ENCODE peak calls at places on chromosomes 5 and 9, in five cellular contexts. D is heart left ventricle, I is tibial artery, N is pancreas, U is Calu3. O is an unnamed sample.

GRCh38 chr5:158953929-158954534 is 145.7 kb downstream of the EBF1 start:
- DNase-seq in D (no peak), I (no peak), N (no peak), U (no peak), O (no peak)

GRCh38 chr5:156826150-156826549 is 23.9 kb upstream of the PPP1R2B start:
- DNase-seq in D (no peak), I (no peak), N (no peak), U (no peak), O (no peak)

GRCh38 chr5:170173227-170173626 is 59.6 kb upstream of the C5orf58 start:
- DNase-seq in D (no peak), I (no peak), N (no peak), U (peak), O (no peak)

GRCh38 chr9:70133253-70134208 is 89.9 kb downstream of the MAMDC2 start:
- DNase-seq in D (no peak), I (no peak), N (no peak), U (no peak), O (no peak)

GRCh38 chr9:6788175-6789016 is 30.6 kb downstream of the KDM4C start:
- DNase-seq in D (peak), I (no peak), N (no peak), U (no peak), O (no peak)

GRCh38 chr9:71725590-71726338 is 42.5 kb downstream of the CEMIP2 start:
- DNase-seq in D (no peak), I (no peak), N (no peak), U (peak), O (no peak)

GRCh38 chr9:124941689-124942561 is 1.0 kb upstream of the GOLGA1 start:
- DNase-seq in D (peak), I (peak), N (peak), U (peak), O (peak)

GRCh38 chr5:82549263-82549662 is 271.1 kb upstream of the RPS23 start:
- DNase-seq in D (no peak), I (no peak), N (no peak), U (no peak), O (no peak)

GRCh38 chr5:53041071-53041692 is 52.0 kb downstream of the ITGA2 start:
- DNase-seq in D (no peak), I (no peak), N (no peak), U (no peak), O (no peak)

GRCh38 chr5:96434201-96434645 is 1.2 kb upstream of the PCSK1 start:
- DNase-seq in D (peak), I (peak), N (peak), U (peak), O (peak)

GRCh38 chr5:34576849-34577248 is 79.3 kb upstream of the RAI14 start:
- DNase-seq in D (no peak), I (no peak), N (no peak), U (no peak), O (no peak)

GRCh38 chr9:76586555-76587314 is 127.8 kb downstream of the GCNT1 start:
- DNase-seq in D (no peak), I (no peak), N (peak), U (no peak), O (no peak)

GRCh38 chr5:141513021-141513626 is 24.2 kb downstream of the PCDHGC5 start:
- DNase-seq in D (peak), I (peak), N (peak), U (no peak), O (peak)

GRCh38 chr9:127159949-127160610 is 37.6 kb upstream of the ANGPTL2 start:
- DNase-seq in D (no peak), I (peak), N (no peak), U (no peak), O (no peak)

GRCh38 chr5:98722188-98722587 is 51.3 kb upstream of the RGMB start:
- DNase-seq in D (no peak), I (no peak), N (no peak), U (no peak), O (no peak)

GRCh38 chr9:77956555-77956954 is 75.1 kb downstream of the GNAQ start:
- DNase-seq in D (no peak), I (no peak), N (no peak), U (no peak), O (no peak)

GRCh38 chr5:11656940-11657339 is 247.3 kb downstream of the CTNND2 start:
- DNase-seq in D (no peak), I (no peak), N (no peak), U (no peak), O (no peak)
- TF ChIP-seq CTCF in D (no peak), I (no peak), N (no peak), U (no peak), O (no peak)

GRCh38 chr5:10593531-10594181 is 29.8 kb downstream of the ANKRD33B start:
- DNase-seq in D (no peak), I (peak), N (no peak), U (no peak), O (no peak)
- TF ChIP-seq CTCF in D (no peak), I (no peak), N (no peak), U (no peak), O (no peak)

DNA sequence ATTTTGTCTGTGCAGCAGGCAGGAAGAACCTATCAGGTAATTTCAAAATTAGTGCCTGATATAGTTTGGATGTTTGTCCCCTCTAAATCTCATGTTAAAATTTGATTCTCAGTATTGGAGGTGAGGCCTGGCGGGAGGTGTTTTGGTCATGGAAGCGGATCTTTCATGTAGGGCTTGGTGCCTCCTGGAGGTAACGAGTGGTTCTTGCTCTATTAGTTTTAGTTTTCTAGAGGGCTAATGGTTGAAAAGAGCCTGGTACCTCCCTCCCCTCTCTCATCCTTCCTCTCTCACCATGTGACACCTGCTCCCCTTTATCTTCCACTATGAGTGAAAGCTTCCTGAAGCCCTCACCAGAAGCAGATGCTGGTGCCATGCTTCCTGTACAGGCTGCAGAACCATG is 106.3 kb downstream of the DRD1 start:
- DNase-seq in D (no peak), I (no peak), N (no peak), U (no peak), O (no peak)
- TF ChIP-seq CTCF in D (no peak), I (no peak), N (no peak), U (no peak), O (no peak)

DNA sequence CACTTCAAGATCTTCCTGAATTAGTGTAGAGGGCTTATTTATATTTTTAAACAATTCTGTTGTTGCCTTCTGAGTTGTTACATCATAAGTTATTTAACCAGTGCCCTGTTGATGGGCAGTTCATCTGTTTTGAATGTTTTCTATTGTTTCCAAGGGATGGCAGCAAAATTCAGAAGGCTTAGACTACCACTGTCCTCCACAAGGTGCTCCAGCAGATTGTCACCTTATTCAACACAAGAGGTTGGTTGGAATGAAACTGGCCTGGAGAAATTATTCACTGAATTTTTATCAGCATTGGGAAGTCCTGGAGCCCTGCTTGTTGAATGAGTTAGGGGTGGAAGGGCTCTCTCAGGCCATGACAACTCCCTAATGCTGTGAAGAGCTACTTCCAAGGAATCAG is 1.3 kb upstream of the KLHL9 start:
- DNase-seq in D (no peak), I (no peak), N (no peak), U (no peak), O (no peak)
- TF ChIP-seq CTCF in D (no peak), I (no peak), N (no peak), U (no peak), O (no peak)